ENCODE peak calls at places on chromosome 22, in six cellular contexts. T is NCI-H446; X is HS-27A; U is activated CD8-positive, alpha-beta memory T cell treated with anti-CD3 and anti-CD28 coated beads, Interleukin-2, amount 50 U/mL, for 48 hours; P is activated CD4-positive, alpha-beta T cell treated with anti-CD3 and anti-CD28 coated beads, Interleukin-2, amount 10 ng/mL, durations not matched to agents 7 days and 5 days; V is dermis microvascular lymphatic vessel endothelial cell. Y is an unnamed sample.

GRCh38 chr22:50089231-50090140 is at the start of gene MOV10L1:
- DNase-seq in U (peak), V (peak), X (no peak), T (no peak), P (no peak), Y (no peak)

GRCh38 chr22:47138898-47139789 is 376.7 kb downstream of the TBC1D22A start:
- DNase-seq in X (no peak), T (no peak), P (no peak), U (no peak), V (no peak), Y (no peak)

GRCh38 chr22:41333806-41334205 is 32.5 kb downstream of the ZC3H7B start:
- DNase-seq in U (no peak), V (no peak), X (no peak), T (no peak), P (no peak), Y (no peak)

GRCh38 chr22:35984183-35984710 is 44.4 kb downstream of the RBFOX2 start:
- DNase-seq in V (no peak), P (no peak), T (peak), X (no peak), U (no peak), Y (no peak)

GRCh38 chr22:37162221-37163095 is 12.7 kb upstream of the IL2RB start:
- DNase-seq in U (peak), T (no peak), X (no peak), V (no peak), P (peak), Y (no peak)

GRCh38 chr22:38872831-38873248 is 824 bp upstream of the CBX6 start:
- DNase-seq in U (no peak), V (peak), T (no peak), P (no peak), X (no peak), Y (peak)

GRCh38 chr22:19554834-19555404 is 30.7 kb upstream of the CLDN5 start:
- DNase-seq in P (no peak), T (no peak), U (no peak), X (peak), V (peak), Y (no peak)

GRCh38 chr22:45629469-45630089 is 42.1 kb upstream of the ATXN10 start:
- DNase-seq in X (no peak), P (no peak), V (no peak), T (no peak), U (no peak), Y (no peak)

GRCh38 chr22:19597399-19597735 is 73.2 kb upstream of the CLDN5 start:
- DNase-seq in U (no peak), V (peak), P (peak), T (no peak), X (no peak), Y (no peak)

GRCh38 chr22:44665115-44665514 is 36.9 kb upstream of the PRR5 start:
- DNase-seq in X (no peak), T (no peak), P (no peak), V (peak), U (no peak), Y (peak)

GRCh38 chr22:25482868-25483639 is 81.4 kb upstream of the GRK3 start:
- DNase-seq in U (peak), X (no peak), P (no peak), V (no peak), T (peak), Y (no peak)

GRCh38 chr22:27690596-27690995 is 111.0 kb downstream of the MN1 start:
- DNase-seq in U (no peak), T (no peak), V (no peak), P (no peak), X (no peak), Y (no peak)

GRCh38 chr22:17063372-17064106 is 21.3 kb upstream of the IL17RA start:
- DNase-seq in V (peak), P (no peak), U (no peak), X (no peak), T (no peak), Y (no peak)

GRCh38 chr22:17969732-17970131 is 54.6 kb downstream of the MICAL3 start:
- DNase-seq in P (no peak), X (peak), T (no peak), V (peak), U (no peak), Y (no peak)

GRCh38 chr22:22366478-22366988 is 121.9 kb downstream of the VPREB1 start:
- DNase-seq in T (no peak), X (no peak), V (no peak), U (no peak), P (no peak), Y (no peak)

GRCh38 chr22:42693055-42693762 is 27.5 kb downstream of the A4GALT start:
- DNase-seq in X (no peak), U (no peak), P (no peak), T (no peak), V (no peak), Y (no peak)

GRCh38 chr22:43014062-43014875 is 680 bp downstream of the PACSIN2 start:
- DNase-seq in T (peak), U (peak), X (no peak), V (peak), P (peak), Y (no peak)

GRCh38 chr22:42078469-42079318 is 806 bp upstream of the SMDT1 start:
- DNase-seq in X (no peak), V (peak), T (no peak), P (no peak), U (peak), Y (peak)

GRCh38 chr22:21713428-21714058 is 22.1 kb downstream of the YPEL1 start:
- DNase-seq in P (no peak), T (no peak), V (no peak), U (no peak), X (no peak), Y (no peak)

GRCh38 chr22:17098379-17098819 is 13.6 kb downstream of the IL17RA start:
- DNase-seq in T (no peak), U (no peak), V (no peak), P (peak), X (no peak), Y (no peak)

GRCh38 chr22:42388130-42388797 is 43.9 kb downstream of the NFAM1 start:
- DNase-seq in X (no peak), V (no peak), T (peak), U (no peak), P (no peak), Y (no peak)

GRCh38 chr22:38081941-38082828 is 1.8 kb downstream of the SLC16A8 start:
- DNase-seq in V (no peak), T (no peak), P (no peak), U (no peak), X (no peak), Y (no peak)

GRCh38 chr22:38623357-38623756 is 32.8 kb downstream of the FAM227A start:
- DNase-seq in P (no peak), T (no peak), V (no peak), X (no peak), U (no peak), Y (no peak)

GRCh38 chr22:37178350-37179125 is 9.5 kb downstream of the C1QTNF6 start:
- DNase-seq in P (no peak), V (peak), X (no peak), T (no peak), U (no peak), Y (no peak)

GRCh38 chr22:25942126-25942988 is 200.4 kb downstream of the MYO18B start:
- DNase-seq in V (no peak), U (no peak), X (no peak), P (no peak), T (peak), Y (no peak)

GRCh38 chr22:39242809-39243442 is 1.9 kb downstream of the PDGFB start:
- DNase-seq in X (no peak), P (no peak), T (no peak), U (no peak), V (peak), Y (no peak)

GRCh38 chr22:35553341-35553740 is 12.7 kb downstream of the RASD2 start:
- DNase-seq in V (no peak), U (no peak), T (no peak), P (no peak), X (no peak), Y (no peak)

GRCh38 chr22:24067587-24068376 is 56.7 kb downstream of the CABIN1 start:
- DNase-seq in U (peak), P (no peak), X (no peak), T (no peak), V (no peak), Y (no peak)

GRCh38 chr22:33044059-33044458 is 14.1 kb downstream of the SYN3 start:
- DNase-seq in X (no peak), U (no peak), T (no peak), V (no peak), P (no peak), Y (no peak)

GRCh38 chr22:20566420-20567260 is 59.2 kb downstream of the MED15 start:
- DNase-seq in P (peak), T (peak), X (peak), U (peak), V (no peak), Y (no peak)

GRCh38 chr22:39815882-39816395 is 77.6 kb downstream of the ENTHD1 start:
- DNase-seq in P (no peak), V (no peak), T (no peak), U (no peak), X (no peak), Y (no peak)

GRCh38 chr22:20463324-20464095 is 25.9 kb upstream of the SCARF2 start:
- DNase-seq in T (peak), U (no peak), V (no peak), P (peak), X (no peak), Y (no peak)

GRCh38 chr22:48869161-48869560 is 958.5 kb downstream of the BRD1 start:
- DNase-seq in T (no peak), U (no peak), P (no peak), X (no peak), V (no peak), Y (no peak)

GRCh38 chr22:38882480-38882879 is 10.5 kb upstream of the CBX6 start:
- DNase-seq in P (no peak), X (no peak), T (peak), V (no peak), U (no peak), Y (no peak)

GRCh38 chr22:23688571-23688970 is 2.2 kb upstream of the RGL4 start:
- DNase-seq in U (peak), T (no peak), X (no peak), V (no peak), P (no peak), Y (no peak)

GRCh38 chr22:41127447-41127846 is 35.1 kb downstream of the EP300 start:
- DNase-seq in V (no peak), P (no peak), X (no peak), T (no peak), U (no peak), Y (no peak)